ENCODE peak calls at places on chromosomes 5 and 9, in eight cellular contexts. K is tibial artery; B is NCI-H1436; L is progenitor cell of endocrine pancreas; T is T-helper 2 cell; O is T-helper 17 cell; D is activated CD4-positive, alpha-beta T cell treated with anti-CD3 and anti-CD28 coated beads for 24 hours; N is nucleus accumbens. S is an unnamed sample.
A peak's percentile ranks its signal among the peaks of the same experiment; 100 is the strongest.

GRCh38 chr9:7656648-7657047 is 142.9 kb downstream of the DMAC1 start:
- DNase-seq in K (no peak), B (no peak), L (no peak), T (no peak), O (no peak), D (no peak), N (no peak), S (no peak)

GRCh38 chr9:22211588-22212360 is 202.7 kb upstream of the CDKN2B start:
- DNase-seq in K (no peak), B (no peak), L (no peak), T (no peak), O (no peak), D (no peak), N (no peak), S (no peak)

GRCh38 chr5:67163231-67163756 is 33.3 kb downstream of the CD180 start:
- DNase-seq in K (no peak), B (no peak), L (no peak), T (no peak), O (no peak), D (no peak), N (no peak), S (no peak)

GRCh38 chr9:100626949-100627348 is 49.1 kb downstream of the CAVIN4 start:
- DNase-seq in K (no peak), B (no peak), L (no peak), T (no peak), O (no peak), D (no peak), N (no peak), S (no peak)

GRCh38 chr9:133351908-133352634 is 4.1 kb downstream of the RPL7A start:
- DNase-seq in K (no peak), B (no peak), L (no peak), T (no peak), O (no peak), D (no peak), N (no peak), S (peak; percentile 66)

GRCh38 chr5:118553662-118554061 is 434.7 kb downstream of the DTWD2 start:
- DNase-seq in K (peak; percentile 88), B (no peak), L (no peak), T (no peak), O (no peak), D (no peak), N (no peak), S (no peak)

GRCh38 chr5:957730-958485 is 50.7 kb upstream of the NKD2 start:
- DNase-seq in K (no peak), B (no peak), L (peak; percentile 7), T (no peak), O (no peak), D (no peak), N (no peak), S (no peak)

GRCh38 chr9:99112750-99113417 is 8.0 kb downstream of the TGFBR1 start:
- DNase-seq in K (no peak), B (no peak), L (no peak), T (no peak), O (peak; percentile 23), D (no peak), N (no peak), S (peak; percentile 18)

GRCh38 chr5:95113489-95113888 is 171.4 kb downstream of the MCTP1 start:
- DNase-seq in K (no peak), B (no peak), L (no peak), T (no peak), O (no peak), D (no peak), N (no peak), S (no peak)

GRCh38 chr9:133945977-133946753 is 46.0 kb downstream of the VAV2 start:
- DNase-seq in K (no peak), B (no peak), L (no peak), T (no peak), O (no peak), D (no peak), N (no peak), S (no peak)

GRCh38 chr5:171309276-171309525 is 153 bp downstream of the TLX3 start:
- DNase-seq in K (no peak), B (no peak), L (no peak), T (no peak), O (no peak), D (no peak), N (no peak), S (no peak)

GRCh38 chr9:120876842-120877240 is at the start of gene PHF19:
- DNase-seq in K (no peak), B (no peak), L (no peak), T (no peak), O (no peak), D (no peak), N (peak; percentile 42), S (peak; percentile 57)

GRCh38 chr5:149760700-149761187 is 30.6 kb downstream of the PPARGC1B start:
- DNase-seq in K (no peak), B (no peak), L (no peak), T (no peak), O (no peak), D (no peak), N (no peak), S (no peak)

GRCh38 chr5:69129413-69129812 is 35.6 kb downstream of the SLC30A5 start:
- DNase-seq in K (no peak), B (no peak), L (no peak), T (no peak), O (no peak), D (no peak), N (no peak), S (no peak)

GRCh38 chr5:58199087-58199486 is 260.8 kb downstream of the PLK2 start:
- DNase-seq in K (no peak), B (no peak), L (no peak), T (no peak), O (no peak), D (no peak), N (no peak), S (no peak)

GRCh38 chr5:101473483-101473882 is 570.4 kb upstream of the ST8SIA4 start:
- DNase-seq in K (no peak), B (no peak), L (no peak), T (no peak), O (no peak), D (no peak), N (no peak), S (peak; percentile 28)

GRCh38 chr5:43623048-43623447 is 20.1 kb downstream of the NNT start:
- DNase-seq in K (no peak), B (no peak), L (no peak), T (no peak), O (no peak), D (no peak), N (no peak), S (no peak)

GRCh38 chr5:120457839-120458507 is 6.1 kb upstream of the PRR16 start:
- DNase-seq in K (peak; percentile 81), B (peak; percentile 19), L (peak; percentile 43), T (no peak), O (no peak), D (no peak), N (no peak), S (peak; percentile 98)

GRCh38 chr9:92764381-92764987 is at the start of gene BICD2:
- DNase-seq in K (no peak), B (no peak), L (peak; percentile 18), T (no peak), O (no peak), D (no peak), N (no peak), S (no peak)

GRCh38 chr9:137820161-137820855 is 57.3 kb upstream of the CACNA1B start:
- DNase-seq in K (no peak), B (no peak), L (no peak), T (no peak), O (no peak), D (no peak), N (no peak), S (no peak)

GRCh38 chr9:111986035-111986556 is 89.5 kb downstream of the UGCG start:
- DNase-seq in K (no peak), B (no peak), L (no peak), T (no peak), O (no peak), D (no peak), N (no peak), S (no peak)

GRCh38 chr9:89507626-89508025 is 9.7 kb upstream of the SEMA4D start:
- DNase-seq in K (no peak), B (no peak), L (no peak), T (no peak), O (no peak), D (no peak), N (no peak), S (peak; percentile 35)

GRCh38 chr5:153629027-153629426 is 138.6 kb downstream of the GRIA1 start:
- DNase-seq in K (peak; percentile 49), B (no peak), L (no peak), T (no peak), O (no peak), D (no peak), N (peak; percentile 27), S (peak; percentile 19)

S was measured in MM.1S.